ENCODE peak calls at places on chromosomes 16 and 17, in eight cellular contexts. V is A549, U is upper lobe of left lung, Q is thyroid gland, H is adrenal gland, E is spleen, F is breast epithelium, L is ovary. K is an unnamed sample. For H3K4me1, the result is how much of the 10 kb centered on the place peaks cover.

GRCh38 chr16:20910781-20911321 is 10.3 kb downstream of the LYRM1 start:
- DNase-seq in V (peak), U (no peak), Q (no peak), H (no peak), E (no peak), F (no peak), L (no peak), K (no peak)

GRCh38 chr16:3548859-3549258 is 28.3 kb downstream of the NLRC3 start:
- DNase-seq in V (no peak), U (no peak), Q (no peak), H (no peak), E (no peak), F (no peak), L (no peak), K (no peak)

GRCh38 chr16:81446318-81447275 is 2.0 kb downstream of the CMIP start:
- DNase-seq in V (peak), U (no peak), Q (peak), H (no peak), E (no peak), F (peak), L (no peak), K (peak)

GRCh38 chr17:56786989-56787482 is 46.7 kb downstream of the C17orf67 start:
- DNase-seq in V (peak), U (no peak), Q (peak), H (peak), E (no peak), F (peak), L (no peak), K (no peak)

GRCh38 chr16:69762843-69763556 is 868 bp downstream of the WWP2 start:
- DNase-seq in V (peak), U (no peak), Q (peak), H (no peak), E (no peak), F (no peak), L (no peak), K (no peak)

GRCh38 chr16:2152695-2153506 is 2.7 kb upstream of the TRAF7 start:
- DNase-seq in V (peak), U (peak), Q (peak), H (no peak), E (peak), F (no peak), L (no peak), K (peak)

GRCh38 chr17:35373984-35374765 is 754 bp upstream of the SLFN11 start:
- DNase-seq in V (peak), U (peak), Q (peak), H (peak), E (peak), F (no peak), L (peak), K (peak)

GRCh38 chr17:8448310-8448709 is 12.6 kb downstream of the NDEL1 start:
- DNase-seq in V (no peak), U (no peak), Q (no peak), H (no peak), E (no peak), F (no peak), L (no peak), K (no peak)

GRCh38 chr16:77859493-77860232 is 71.3 kb downstream of the VAT1L start:
- DNase-seq in V (no peak), U (no peak), Q (no peak), H (no peak), E (no peak), F (no peak), L (no peak), K (no peak)

GRCh38 chr16:82329504-82330192 is 159.6 kb upstream of the MPHOSPH6 start:
- DNase-seq in V (no peak), U (no peak), Q (peak), H (no peak), E (no peak), F (peak), L (no peak), K (peak)

GRCh38 chr16:3609895-3610697 is 1.3 kb downstream of the SLX4 start:
- DNase-seq in V (no peak), U (no peak), Q (peak), H (no peak), E (no peak), F (no peak), L (no peak), K (no peak)

GRCh38 chr16:1530349-1530882 is 3.0 kb upstream of the TMEM204 start:
- DNase-seq in V (no peak), U (no peak), Q (no peak), H (no peak), E (no peak), F (no peak), L (no peak), K (no peak)

GRCh38 chr17:7421186-7421585 is 1.1 kb downstream of the SPEM1 start:
- DNase-seq in V (no peak), U (peak), Q (no peak), H (no peak), E (no peak), F (no peak), L (no peak), K (no peak)

DNA sequence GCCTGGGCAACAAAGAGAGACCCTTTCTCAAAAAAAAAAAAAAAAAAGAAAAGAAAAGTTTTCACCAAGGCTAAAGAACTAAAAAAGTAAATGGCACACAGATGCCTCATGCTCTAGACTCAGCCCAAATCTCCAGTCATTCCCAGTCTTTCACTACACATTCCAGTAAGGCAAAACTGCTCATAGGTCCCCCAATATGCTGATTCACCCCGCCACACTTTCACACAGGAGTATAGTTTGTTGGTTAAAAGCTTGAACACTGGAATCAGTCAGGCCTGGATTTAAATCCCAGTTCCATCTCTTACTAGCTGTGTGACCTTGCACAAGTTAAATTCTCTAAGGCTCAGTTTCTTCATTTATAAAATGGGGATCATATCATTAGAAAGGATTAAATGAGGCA is 1.9 kb downstream of the PIGS start:
- DNase-seq in V (no peak), U (no peak), Q (no peak), H (no peak), E (no peak), F (no peak), L (no peak), K (no peak)
- H3K4me1 ChIP-seq in V (under half), U (under half), Q (under half), H (under half), E (half or more), F (under half), L (under half), K (under half)

DNA sequence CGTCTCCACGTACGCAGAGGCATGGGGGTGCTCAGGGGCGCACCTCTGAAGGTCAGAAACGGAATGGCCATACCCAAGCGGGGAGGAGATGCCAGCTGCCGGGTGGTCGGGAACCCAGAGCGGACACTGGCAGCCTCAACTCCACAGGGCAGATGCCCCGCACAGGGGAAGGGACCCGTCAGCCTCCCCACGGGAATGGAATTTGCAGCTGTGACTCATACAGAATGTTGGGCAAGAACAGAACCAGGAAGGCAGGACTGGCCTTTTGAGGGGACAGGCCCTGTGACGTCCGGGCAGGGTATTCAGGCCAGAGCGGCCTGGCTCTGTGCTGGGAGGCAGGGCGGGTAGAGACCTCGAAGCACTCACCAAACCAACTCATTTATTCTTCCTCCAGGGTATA is 7.5 kb downstream of the TK1 start:
- DNase-seq in V (no peak), U (no peak), Q (no peak), H (peak), E (no peak), F (no peak), L (peak), K (no peak)
- TF ChIP-seq POLR2A in V (no peak), U (peak), Q (no peak), H (no peak), E (no peak), F (no peak), L (no peak), K (no peak)

GRCh38 chr16:68283840-68284595 is 19.7 kb downstream of the SLC7A6 start:
- DNase-seq in V (no peak), U (no peak), Q (no peak), H (peak), E (no peak), F (no peak), L (no peak), K (no peak)

GRCh38 chr16:68284847-68285246 is 20.5 kb downstream of the SLC7A6 start:
- DNase-seq in V (no peak), U (no peak), Q (no peak), H (no peak), E (peak), F (no peak), L (no peak), K (no peak)

GRCh38 chr16:68281368-68282063 is 17.2 kb downstream of the SLC7A6 start:
- DNase-seq in V (no peak), U (no peak), Q (no peak), H (no peak), E (no peak), F (no peak), L (no peak), K (no peak)

GRCh38 chr16:68282064-68282452 is 17.7 kb downstream of the SLC7A6 start:
- DNase-seq in V (no peak), U (no peak), Q (no peak), H (no peak), E (no peak), F (no peak), L (no peak), K (no peak)

DNA sequence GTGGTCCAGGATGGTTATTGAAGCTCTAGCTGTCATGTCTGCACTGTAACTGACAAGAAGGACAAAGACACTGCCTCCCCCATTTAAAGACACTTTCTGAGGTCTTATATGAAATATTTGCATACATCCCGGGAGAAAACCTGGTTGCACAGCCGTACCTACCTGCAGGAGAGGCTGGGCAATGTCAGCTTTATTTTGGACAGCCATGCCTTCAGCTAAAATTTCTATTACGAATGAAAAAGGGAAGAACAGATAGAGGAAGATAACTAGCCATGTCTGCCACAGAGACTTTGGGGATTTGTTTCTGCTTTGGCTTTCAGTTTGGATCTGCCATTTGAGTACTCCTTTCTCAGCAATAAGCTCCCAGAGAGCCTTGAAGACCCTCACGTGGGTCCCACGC is 19.0 kb downstream of the SLC7A6 start:
- DNase-seq in V (no peak), U (no peak), Q (no peak), H (no peak), E (no peak), F (no peak), L (no peak), K (no peak)
- H3K4me1 ChIP-seq in V (under half), U (under half), Q (under half), H (under half), E (half or more), F (under half), L (under half), K (under half)

GRCh38 chr17:82063424-82064415 is 1.9 kb downstream of the DUS1L start:
- DNase-seq in V (no peak), U (no peak), Q (peak), H (no peak), E (peak), F (no peak), L (no peak), K (peak)

GRCh38 chr17:82065193-82065637 is 389 bp downstream of the DUS1L start:
- DNase-seq in V (no peak), U (no peak), Q (peak), H (no peak), E (peak), F (no peak), L (no peak), K (no peak)

GRCh38 chr17:82062984-82063368 is 2.6 kb downstream of the DUS1L start:
- DNase-seq in V (no peak), U (peak), Q (no peak), H (no peak), E (no peak), F (no peak), L (no peak), K (no peak)

GRCh38 chr17:82064433-82065192 is 991 bp downstream of the DUS1L start:
- DNase-seq in V (no peak), U (peak), Q (peak), H (no peak), E (no peak), F (no peak), L (no peak), K (no peak)

DNA sequence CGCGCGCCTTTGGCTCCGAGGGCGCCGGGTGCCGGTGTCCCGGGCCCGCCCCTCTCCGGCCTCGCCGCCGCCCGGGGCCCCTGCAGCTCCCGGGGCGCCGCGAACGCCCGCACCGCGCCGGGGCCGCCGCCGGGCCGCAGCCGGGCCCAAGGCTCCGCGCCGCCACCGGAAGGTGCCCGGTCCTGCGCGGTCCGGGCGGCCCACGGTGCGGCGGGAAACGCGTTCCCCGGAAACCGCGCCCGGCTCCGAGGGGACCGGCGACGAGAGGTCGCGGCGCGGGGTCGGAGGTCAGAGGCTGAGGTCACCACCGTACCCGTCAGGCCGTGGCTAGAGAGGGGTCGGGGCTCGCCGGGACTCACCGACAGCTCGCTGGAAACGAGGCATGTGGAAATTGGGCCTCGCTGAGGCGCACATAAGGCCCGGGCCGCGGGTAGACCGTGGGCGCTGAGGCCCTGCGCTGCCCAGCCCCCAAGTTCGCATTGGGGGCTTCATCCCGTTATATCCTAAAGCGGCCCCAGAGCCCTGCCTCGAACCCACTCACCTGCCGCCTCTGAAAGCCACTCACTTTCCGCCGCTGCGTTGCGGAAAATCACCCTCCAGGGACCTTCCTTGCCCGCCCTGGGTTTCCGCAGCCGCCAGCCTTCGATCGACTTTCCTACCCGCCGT is at the start of gene DUS1L:
- DNase-seq in V (peak), U (peak), Q (peak), H (peak), E (peak), F (peak), L (peak), K (no peak)
- TF ChIP-seq POLR2A in V (peak), U (peak), Q (peak), H (peak), E (peak), F (no peak), L (no peak), K (peak)

GRCh38 chr16:72840591-72841381 is 207.1 kb downstream of the ZFHX3 start:
- DNase-seq in V (no peak), U (no peak), Q (peak), H (no peak), E (no peak), F (no peak), L (no peak), K (no peak)

GRCh38 chr16:72836985-72837384 is 210.9 kb downstream of the ZFHX3 start:
- DNase-seq in V (peak), U (no peak), Q (no peak), H (no peak), E (no peak), F (no peak), L (no peak), K (no peak)

GRCh38 chr16:72836181-72836580 is 211.7 kb downstream of the ZFHX3 start:
- DNase-seq in V (no peak), U (no peak), Q (no peak), H (no peak), E (no peak), F (peak), L (no peak), K (peak)

GRCh38 chr16:72837846-72838661 is 209.9 kb downstream of the ZFHX3 start:
- DNase-seq in V (no peak), U (peak), Q (no peak), H (no peak), E (no peak), F (no peak), L (no peak), K (no peak)

DNA sequence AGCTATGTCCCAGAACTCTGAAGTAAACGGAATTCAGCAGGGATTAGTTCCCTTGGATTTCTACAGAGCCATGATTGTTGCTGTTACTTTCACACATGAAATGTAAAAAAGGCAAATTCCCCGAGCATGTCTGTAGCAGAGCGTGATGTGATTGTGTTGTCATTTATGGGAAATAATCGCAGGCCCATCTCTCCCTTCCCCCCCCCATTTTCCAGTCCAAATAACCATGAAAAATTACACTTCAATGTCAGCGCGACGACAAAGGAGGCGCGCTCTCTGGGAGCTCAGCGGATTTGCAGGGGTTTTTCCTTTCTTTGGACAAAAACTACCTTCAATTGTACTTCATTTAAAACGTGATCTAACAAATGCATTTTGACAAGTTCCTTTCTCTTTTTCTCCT is 208.9 kb downstream of the ZFHX3 start:
- DNase-seq in V (no peak), U (no peak), Q (no peak), H (no peak), E (no peak), F (no peak), L (no peak), K (no peak)
- H3K4me1 ChIP-seq in V (under half), U (under half), Q (under half), H (under half), E (under half), F (under half), L (under half), K (under half)

DNA sequence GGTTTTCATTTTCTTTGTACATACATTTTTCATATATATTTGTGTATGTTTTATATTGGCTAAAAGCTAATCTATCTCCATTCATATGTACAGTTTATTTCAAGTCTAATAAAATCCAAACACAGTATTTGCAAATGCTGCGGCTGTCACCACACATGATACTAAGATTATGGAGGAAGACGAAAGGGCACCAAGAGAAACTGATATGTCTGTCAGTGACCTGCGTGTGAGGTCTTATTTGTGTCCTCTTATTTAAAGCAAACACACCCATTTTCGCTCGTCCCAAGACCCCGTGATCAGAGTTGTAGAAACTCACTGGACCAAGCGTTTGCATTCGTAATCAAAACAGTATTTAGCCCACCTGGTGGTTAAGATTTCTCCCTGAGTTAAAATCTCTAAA is 8.2 kb downstream of the MLYCD start:
- DNase-seq in V (no peak), U (no peak), Q (no peak), H (no peak), E (no peak), F (no peak), L (no peak), K (no peak)
- TF ChIP-seq POLR2A in V (no peak), U (no peak), Q (no peak), H (no peak), E (no peak), F (no peak), L (no peak), K (no peak)

DNA sequence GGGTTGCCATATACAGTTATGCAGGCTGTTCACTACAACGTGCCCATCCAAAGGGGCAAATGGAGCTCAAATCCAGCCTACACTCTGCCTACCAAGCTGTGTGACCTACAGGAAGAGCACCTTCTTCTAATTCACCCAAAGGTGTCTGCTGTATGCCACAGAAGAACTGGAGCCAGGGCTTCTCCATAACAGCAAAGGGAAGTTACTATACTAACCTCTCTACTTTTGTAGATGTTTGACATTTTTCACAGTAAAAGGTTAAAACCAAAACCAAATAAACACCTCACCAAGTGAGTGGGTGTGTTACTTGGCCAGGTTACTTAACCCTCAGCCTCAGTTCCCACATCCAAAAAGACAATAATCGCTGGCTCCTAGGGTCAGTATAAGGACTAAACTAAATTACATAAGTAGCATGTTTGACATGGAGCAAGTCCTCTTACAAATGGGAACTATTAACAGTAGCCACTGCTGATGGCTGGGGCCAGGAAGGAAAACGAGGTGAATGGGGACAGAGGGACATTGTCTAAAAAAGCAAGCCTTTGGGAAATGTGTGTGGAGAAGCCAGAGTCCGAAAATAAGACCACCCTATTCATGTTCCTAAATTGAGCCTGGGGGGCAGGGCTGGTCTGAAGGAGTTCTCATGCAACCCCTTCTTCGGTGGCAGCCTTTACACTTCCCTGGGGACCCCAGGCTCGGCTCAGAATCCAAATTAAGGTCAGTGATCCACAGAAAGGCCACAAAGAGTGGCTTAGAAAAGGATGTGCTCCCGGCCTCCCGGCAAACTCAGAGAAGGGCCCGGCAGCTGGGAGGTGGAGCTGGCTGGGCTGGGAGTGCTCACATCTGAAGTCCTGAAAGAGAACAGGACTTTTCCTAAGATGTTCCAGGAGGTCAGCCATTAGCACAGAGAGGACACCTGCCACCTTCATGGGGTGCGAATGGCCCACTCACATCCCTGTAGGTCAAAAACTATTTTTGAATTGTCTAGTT is 13.5 kb downstream of the CUEDC1 start:
- DNase-seq in V (no peak), U (no peak), Q (no peak), H (no peak), E (no peak), F (no peak), L (no peak), K (no peak)
- H3K4me1 ChIP-seq in V (half or more), U (under half), Q (under half), H (half or more), E (under half), F (under half), L (under half), K (under half)

K was measured in right lobe of liver.